ENCODE peak calls at places on chromosomes 13 and 19, in eight cellular contexts. J is HCT116, Q is esophagus muscularis mucosa, N is heart left ventricle, I is K562, F is transverse colon, S is A549, D is uterus. Y is an unnamed sample.

GRCh38 chr19:51501594-51502263 is at the start of gene SIGLEC12:
- DNase-seq in N (peak), D (no peak), Q (no peak), J (no peak), F (peak), I (no peak), S (no peak), Y (peak)

GRCh38 chr13:47798906-47799305 is 202.2 kb downstream of the SUCLA2 start:
- DNase-seq in N (no peak), F (no peak), J (no peak), I (no peak), S (no peak), D (no peak), Q (no peak), Y (no peak)

GRCh38 chr13:25232937-25233515 is 54.3 kb downstream of the MTMR6 start:
- DNase-seq in N (no peak), Q (no peak), I (peak), D (no peak), J (peak), S (peak), F (no peak), Y (peak)

GRCh38 chr13:77196052-77196618 is 130.8 kb downstream of the MYCBP2 start:
- DNase-seq in F (no peak), J (no peak), N (peak), S (no peak), D (no peak), I (no peak), Q (no peak), Y (no peak)

GRCh38 chr19:33580026-33580644 is 41.6 kb upstream of the CHST8 start:
- DNase-seq in F (no peak), Q (no peak), S (no peak), I (no peak), J (no peak), N (no peak), D (no peak), Y (no peak)

GRCh38 chr13:98570929-98571372 is 6.0 kb downstream of the STK24 start:
- DNase-seq in J (peak), D (peak), Q (no peak), S (no peak), N (peak), F (peak), I (no peak), Y (peak)

GRCh38 chr19:23345838-23346237 is 49.4 kb downstream of the ZNF91 start:
- DNase-seq in J (no peak), N (no peak), D (no peak), S (no peak), Q (no peak), I (peak), F (no peak), Y (no peak)

GRCh38 chr19:10424011-10424637 is 3.8 kb downstream of the PDE4A start:
- DNase-seq in D (peak), Q (no peak), N (peak), J (no peak), S (peak), I (peak), F (peak), Y (peak)

GRCh38 chr19:29528350-29528945 is 2.7 kb downstream of the VSTM2B start:
- DNase-seq in S (peak), Q (no peak), J (peak), D (peak), F (peak), I (peak), N (peak), Y (peak)

GRCh38 chr13:60654405-60654804 is 257.4 kb downstream of the TDRD3 start:
- DNase-seq in I (no peak), N (peak), Q (no peak), F (no peak), S (no peak), D (peak), J (no peak), Y (peak)

GRCh38 chr19:7337380-7338194 is 11.2 kb upstream of the ARHGEF18 start:
- DNase-seq in F (peak), D (no peak), I (no peak), J (no peak), Q (no peak), S (no peak), N (no peak), Y (no peak)

GRCh38 chr13:27954406-27954851 is 14.7 kb downstream of the CDX2 start:
- DNase-seq in Q (peak), F (peak), S (peak), N (no peak), J (no peak), I (no peak), D (no peak), Y (peak)

GRCh38 chr13:90979059-90979458 is 368.4 kb upstream of the MIR17HG start:
- DNase-seq in F (no peak), I (no peak), S (no peak), J (no peak), Q (no peak), N (no peak), D (no peak), Y (no peak)

GRCh38 chr13:42364613-42365000 is 92.7 kb downstream of the AKAP11 start:
- DNase-seq in Q (peak), J (no peak), S (no peak), F (no peak), D (no peak), N (no peak), I (no peak), Y (no peak)

GRCh38 chr13:111404746-111405145 is 84.3 kb downstream of the TEX29 start:
- DNase-seq in J (no peak), D (no peak), F (no peak), I (no peak), Q (no peak), N (no peak), S (no peak), Y (no peak)

GRCh38 chr13:97932006-97932405 is 21.5 kb upstream of the IPO5 start:
- DNase-seq in Q (no peak), F (no peak), S (no peak), I (no peak), N (no peak), J (no peak), D (no peak), Y (no peak)

GRCh38 chr19:34556500-34556899 is 74.9 kb downstream of the WTIP start:
- DNase-seq in Q (no peak), S (no peak), I (peak), F (peak), D (no peak), N (no peak), J (peak), Y (no peak)

GRCh38 chr13:30718661-30719520 is 16.5 kb upstream of the ALOX5AP start:
- DNase-seq in Q (no peak), S (peak), N (no peak), D (no peak), J (peak), F (no peak), I (no peak), Y (no peak)

GRCh38 chr13:36639610-36640009 is 34.2 kb upstream of the SERTM1 start:
- DNase-seq in F (no peak), S (no peak), I (no peak), J (no peak), Q (no peak), D (no peak), N (no peak), Y (no peak)

GRCh38 chr13:95420501-95420900 is 119.2 kb upstream of the ABCC4 start:
- DNase-seq in N (no peak), J (no peak), D (no peak), I (no peak), S (no peak), F (no peak), Q (no peak), Y (no peak)

GRCh38 chr19:2547033-2547680 is 71.2 kb downstream of the GADD45B start:
- DNase-seq in I (no peak), Q (no peak), N (no peak), J (no peak), D (no peak), F (no peak), S (no peak), Y (no peak)

GRCh38 chr19:38684078-38684861 is 36.8 kb downstream of the ACTN4 start:
- DNase-seq in N (no peak), D (peak), F (peak), S (peak), J (peak), Q (no peak), I (peak), Y (peak)

GRCh38 chr13:50094615-50095293 is 79.5 kb downstream of the KCNRG start:
- DNase-seq in Q (no peak), N (no peak), S (no peak), F (no peak), J (no peak), D (no peak), I (no peak), Y (no peak)

GRCh38 chr13:73816702-73817101 is 317.5 kb downstream of the KLF12 start:
- DNase-seq in F (no peak), D (no peak), S (no peak), Q (no peak), N (no peak), J (peak), I (no peak), Y (no peak)

GRCh38 chr13:100644328-100644727 is 30.3 kb downstream of the TMTC4 start:
- DNase-seq in F (no peak), J (no peak), I (no peak), D (no peak), N (no peak), S (no peak), Q (no peak), Y (no peak)

GRCh38 chr13:38686635-38687245 is at the start of gene FREM2:
- DNase-seq in I (no peak), N (peak), J (no peak), S (peak), D (peak), F (peak), Q (no peak), Y (no peak)

GRCh38 chr13:38685974-38686571 is 804 bp upstream of the FREM2 start:
- DNase-seq in Q (no peak), F (no peak), D (no peak), N (no peak), S (no peak), J (no peak), I (no peak), Y (no peak)

GRCh38 chr13:38690231-38690630 is 3.4 kb downstream of the FREM2 start:
- DNase-seq in J (no peak), S (no peak), N (no peak), D (no peak), Q (no peak), I (no peak), F (no peak), Y (no peak)

GRCh38 chr13:38688674-38689073 is 1.8 kb downstream of the FREM2 start:
- DNase-seq in F (no peak), N (peak), S (no peak), J (no peak), I (no peak), D (no peak), Q (no peak), Y (no peak)

GRCh38 chr13:38687246-38688229 is 661 bp downstream of the FREM2 start:
- DNase-seq in F (no peak), Q (no peak), J (no peak), D (no peak), N (peak), S (no peak), I (no peak), Y (no peak)
- H3K4me3 ChIP-seq in F (peak), Q (peak), J (no peak), D (peak), N (peak), S (peak), I (no peak), Y (no peak)

GRCh38 chr13:80835902-80836301 is 495.0 kb upstream of the SPRY2 start:
- DNase-seq in I (no peak), D (no peak), S (no peak), Q (no peak), F (no peak), J (no peak), N (no peak), Y (no peak)
- TF ChIP-seq POLR2A in I (no peak), D (no peak), S (no peak), Q (no peak), F (no peak), J (no peak), N (no peak), Y (no peak)

GRCh38 chr13:84910423-84910822 is 888.8 kb downstream of the SLITRK6 start:
- DNase-seq in S (no peak), I (no peak), F (no peak), Q (no peak), D (no peak), J (no peak), N (no peak), Y (no peak)
- H3K27ac ChIP-seq in S (no peak), I (no peak), F (no peak), Q (no peak), D (no peak), J (no peak), N (no peak), Y (no peak)

GRCh38 chr19:50331187-50332013 is 2.2 kb upstream of the KCNC3 start:
- DNase-seq in J (no peak), Q (no peak), N (no peak), D (no peak), F (no peak), I (no peak), S (no peak), Y (no peak)

GRCh38 chr19:50333737-50334617 is 4.8 kb upstream of the KCNC3 start:
- DNase-seq in F (peak), S (peak), Q (no peak), J (no peak), I (peak), D (peak), N (peak), Y (peak)

GRCh38 chr19:50333235-50333736 is 4.1 kb upstream of the KCNC3 start:
- DNase-seq in S (peak), I (peak), Q (peak), F (peak), D (peak), N (peak), J (peak), Y (peak)

GRCh38 chr19:50332014-50332263 is 2.8 kb upstream of the KCNC3 start:
- DNase-seq in N (no peak), I (no peak), F (no peak), D (no peak), S (no peak), J (no peak), Q (no peak), Y (no peak)

GRCh38 chr19:50332264-50333038 is 3.3 kb upstream of the KCNC3 start:
- DNase-seq in S (no peak), D (no peak), I (no peak), N (peak), F (no peak), Q (no peak), J (no peak), Y (no peak)
- H3K4me3 ChIP-seq in S (peak), D (no peak), I (peak), N (peak), F (no peak), Q (peak), J (peak), Y (no peak)

GRCh38 chr19:49861127-49861526 is 6.2 kb downstream of the PNKP start:
- DNase-seq in I (no peak), N (no peak), F (peak), J (no peak), S (no peak), D (peak), Q (peak), Y (peak)

GRCh38 chr19:49861541-49862410 is 5.6 kb downstream of the PNKP start:
- DNase-seq in S (no peak), Q (no peak), J (no peak), D (peak), F (no peak), N (no peak), I (no peak), Y (peak)

GRCh38 chr19:49858591-49858985 is 7.6 kb downstream of the PTOV1 start:
- DNase-seq in I (no peak), N (peak), S (no peak), Q (no peak), D (no peak), F (no peak), J (no peak), Y (peak)

GRCh38 chr19:49860716-49861100 is 6.7 kb downstream of the PNKP start:
- DNase-seq in J (no peak), D (no peak), N (no peak), S (no peak), I (no peak), Q (no peak), F (no peak), Y (no peak)

GRCh38 chr19:49859838-49860715 is 7.3 kb downstream of the PNKP start:
- DNase-seq in I (no peak), F (no peak), S (no peak), D (no peak), J (no peak), N (no peak), Q (no peak), Y (peak)
- TF ChIP-seq POLR2A in I (peak), F (no peak), S (no peak), D (no peak), J (no peak), N (no peak), Q (no peak), Y (no peak)

GRCh38 chr13:20997301-20998061 is 63.9 kb downstream of the LATS2 start:
- DNase-seq in Q (no peak), N (peak), D (no peak), F (no peak), J (no peak), I (no peak), S (no peak), Y (no peak)
- H3K27ac ChIP-seq in Q (peak), N (no peak), D (peak), F (peak), J (no peak), I (no peak), S (no peak), Y (no peak)